ENCODE peak calls at places on chromosomes 6 and 20, in seven cellular contexts. U is H9; O is tibial artery; X is brain microvascular endothelial cell; I is CD8-positive, alpha-beta T cell; G is thoracic aorta; D is fibroblast of lung. V is an unnamed sample. For H3K27me3, the result is how much of the 10 kb centered on the place peaks cover.

GRCh38 chr6:79215233-79215824 is 19.2 kb downstream of the HMGN3 start:
- DNase-seq in I (no peak), O (no peak), D (peak), X (peak), U (no peak), G (no peak), V (peak)

GRCh38 chr6:170286246-170286933 is 4.5 kb downstream of the DLL1 start:
- DNase-seq in U (no peak), D (no peak), I (no peak), X (no peak), O (no peak), G (no peak), V (no peak)

GRCh38 chr6:64074981-64075380 is 439.4 kb downstream of the PHF3 start:
- DNase-seq in X (no peak), G (no peak), O (no peak), U (no peak), D (peak), I (no peak), V (no peak)

GRCh38 chr20:47243906-47244305 is 112.6 kb downstream of the ZMYND8 start:
- DNase-seq in G (no peak), X (no peak), O (no peak), U (no peak), I (no peak), D (no peak), V (no peak)

GRCh38 chr6:39785281-39785680 is 6.9 kb upstream of the DAAM2 start:
- DNase-seq in O (no peak), U (no peak), D (no peak), I (no peak), G (no peak), X (no peak), V (no peak)

GRCh38 chr6:26454641-26455040 is 3.1 kb upstream of the BTN2A1 start:
- DNase-seq in O (no peak), D (peak), U (no peak), G (no peak), X (no peak), I (no peak), V (no peak)

GRCh38 chr6:121823437-121823851 is 388.0 kb downstream of the GJA1 start:
- DNase-seq in X (peak), O (no peak), I (no peak), G (no peak), U (peak), D (peak), V (peak)

GRCh38 chr6:160801418-160801817 is 99.4 kb downstream of the PLG start:
- DNase-seq in I (no peak), X (no peak), G (no peak), U (no peak), D (no peak), O (no peak), V (no peak)

GRCh38 chr20:53642196-53643030 is 48.8 kb upstream of the ZNF217 start:
- DNase-seq in D (no peak), U (no peak), I (peak), X (peak), G (no peak), O (no peak), V (peak)

GRCh38 chr6:90216081-90216977 is 80.3 kb downstream of the BACH2 start:
- DNase-seq in X (no peak), U (peak), O (peak), D (peak), I (peak), G (no peak), V (peak)

GRCh38 chr6:132830236-132830799 is 15.9 kb downstream of the RPS12 start:
- DNase-seq in X (no peak), U (no peak), I (no peak), D (peak), O (no peak), G (no peak), V (peak)

GRCh38 chr6:125886914-125887313 is 69.7 kb upstream of the HINT3 start:
- DNase-seq in X (no peak), U (no peak), O (no peak), I (no peak), D (no peak), G (no peak), V (no peak)

GRCh38 chr20:61589055-61589385 is 337.0 kb downstream of the CDH4 start:
- DNase-seq in X (no peak), U (no peak), I (no peak), G (no peak), O (no peak), D (peak), V (no peak)

GRCh38 chr6:85168146-85168545 is 281.7 kb upstream of the NT5E start:
- DNase-seq in U (no peak), O (no peak), D (no peak), X (no peak), I (no peak), G (no peak), V (peak)

GRCh38 chr6:144320746-144321145 is 35.6 kb downstream of the UTRN start:
- DNase-seq in I (no peak), O (no peak), X (no peak), U (no peak), D (no peak), G (no peak), V (no peak)

GRCh38 chr20:36035720-36036119 is 67.3 kb downstream of the CNBD2 start:
- DNase-seq in D (no peak), G (no peak), X (no peak), O (no peak), U (no peak), I (no peak), V (no peak)

GRCh38 chr6:22025468-22026159 is 271.2 kb downstream of the PRL start:
- DNase-seq in O (no peak), G (no peak), D (peak), I (no peak), X (peak), U (peak), V (peak)

GRCh38 chr20:37552415-37552814 is 24.7 kb upstream of the BLCAP start:
- DNase-seq in D (no peak), O (no peak), U (no peak), I (no peak), G (no peak), X (peak), V (no peak)

GRCh38 chr20:63415418-63416108 is 54.4 kb upstream of the CHRNA4 start:
- DNase-seq in G (no peak), I (no peak), U (no peak), D (no peak), O (no peak), X (no peak), V (no peak)

GRCh38 chr20:63414720-63415417 is 53.7 kb upstream of the CHRNA4 start:
- DNase-seq in O (no peak), D (no peak), I (no peak), G (no peak), U (no peak), X (no peak), V (no peak)

GRCh38 chr20:63417213-63418120 is 55.0 kb downstream of the KCNQ2 start:
- DNase-seq in O (no peak), X (no peak), D (no peak), G (no peak), U (no peak), I (no peak), V (no peak)

GRCh38 chr20:63416631-63417030 is 55.5 kb upstream of the CHRNA4 start:
- DNase-seq in O (no peak), D (no peak), X (no peak), G (no peak), I (no peak), U (no peak), V (no peak)

GRCh38 chr20:63416109-63416430 is 54.9 kb upstream of the CHRNA4 start:
- DNase-seq in O (no peak), D (no peak), X (no peak), U (no peak), I (no peak), G (no peak), V (no peak)
- H3K27me3 ChIP-seq in O (under half), D (under half), X (under half), U (under half), I (under half), G (under half), V (under half)

GRCh38 chr20:44033873-44034272 is 119.2 kb downstream of the TOX2 start:
- DNase-seq in I (no peak), X (no peak), O (no peak), U (no peak), G (no peak), D (no peak), V (no peak)
- H3K27ac ChIP-seq in I (no peak), X (no peak), O (no peak), U (no peak), G (no peak), D (no peak), V (no peak)

GRCh38 chr6:104958178-104958520 is 1.2 kb downstream of the LIN28B start:
- DNase-seq in D (no peak), I (no peak), X (no peak), O (no peak), U (no peak), G (no peak), V (no peak)

GRCh38 chr6:104958720-104959452 is 2.0 kb downstream of the LIN28B start:
- DNase-seq in G (no peak), D (no peak), X (no peak), O (no peak), I (no peak), U (no peak), V (peak)

GRCh38 chr6:104956663-104957294 is at the start of gene LIN28B:
- DNase-seq in U (no peak), O (no peak), I (no peak), X (no peak), G (no peak), D (no peak), V (no peak)

GRCh38 chr6:104955927-104956662 is 812 bp upstream of the LIN28B start:
- DNase-seq in I (no peak), X (no peak), O (no peak), G (no peak), D (no peak), U (peak), V (peak)

GRCh38 chr6:104957301-104958177 is 632 bp downstream of the LIN28B start:
- DNase-seq in O (no peak), G (no peak), D (no peak), I (no peak), U (peak), X (no peak), V (peak)
- H3K27me3 ChIP-seq in O (under half), G (under half), D (under half), I (under half), U (under half), X (half or more), V (under half)

DNA sequence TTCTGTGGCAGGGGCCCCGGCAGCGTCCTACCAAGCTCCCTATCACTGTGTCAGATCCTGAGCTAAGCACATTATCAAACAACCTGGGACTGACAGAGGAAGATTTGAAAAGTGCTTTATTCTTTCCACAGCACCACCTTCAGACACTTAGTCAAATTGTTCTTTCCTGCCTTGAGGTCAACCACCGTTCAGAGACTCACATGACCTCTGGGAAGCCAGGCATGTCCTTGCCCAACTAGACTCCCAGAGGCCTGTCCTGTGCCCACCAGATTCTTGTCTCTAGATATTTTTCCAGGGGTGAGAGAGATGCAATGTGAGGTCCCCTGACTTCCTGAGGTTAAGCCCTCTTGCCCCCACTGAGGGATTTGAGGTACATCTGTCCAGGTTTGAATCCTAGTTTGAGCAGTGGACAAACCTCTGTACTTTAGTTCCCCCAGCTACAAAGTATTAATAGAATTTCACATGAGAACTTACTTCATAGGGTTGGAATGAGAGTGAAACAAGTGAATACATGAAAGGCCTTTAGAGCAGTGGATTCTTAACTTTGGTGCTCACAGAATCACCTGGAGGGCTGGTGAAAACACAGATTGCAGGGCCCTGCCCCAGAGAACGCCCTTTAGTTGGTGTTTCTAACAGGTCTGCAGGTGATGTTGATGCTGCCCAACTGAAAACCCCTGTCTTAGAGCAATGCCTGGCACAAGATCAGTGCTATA is 179.8 kb downstream of the CLIC5 start:
- DNase-seq in U (no peak), O (no peak), D (no peak), G (no peak), I (no peak), X (no peak), V (no peak)
- H3K27ac ChIP-seq in U (no peak), O (no peak), D (no peak), G (no peak), I (no peak), X (no peak), V (no peak)

DNA sequence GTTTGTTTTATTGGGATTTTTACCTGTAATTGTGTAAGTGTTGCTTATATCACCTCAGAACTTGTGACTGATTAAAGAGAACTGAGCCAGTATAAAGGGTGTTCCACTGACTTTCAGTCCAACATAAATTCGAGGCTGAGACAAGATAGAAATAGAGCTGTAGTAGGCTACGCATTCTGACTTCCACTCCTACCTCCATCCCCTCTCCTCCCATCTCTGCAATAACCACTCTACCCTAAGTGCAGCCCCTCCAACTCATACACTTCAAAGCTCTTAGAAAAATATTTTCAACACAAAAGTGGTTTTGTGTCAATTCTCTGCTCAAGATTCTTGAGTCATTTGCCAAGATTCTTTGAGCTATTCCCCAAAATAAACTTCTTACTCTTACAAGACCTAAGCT is 48.7 kb downstream of the FILIP1 start:
- DNase-seq in D (no peak), I (no peak), G (no peak), U (no peak), O (no peak), X (no peak), V (no peak)
- H3K27me3 ChIP-seq in D (under half), I (under half), G (under half), U (under half), O (under half), X (under half), V (under half)

GRCh38 chr6:108651781-108652227 is 91.1 kb downstream of the FOXO3 start:
- DNase-seq in G (peak), I (no peak), X (peak), D (peak), O (peak), U (no peak), V (no peak)
- H3K27ac ChIP-seq in G (peak), I (no peak), X (peak), D (peak), O (peak), U (no peak), V (no peak)

GRCh38 chr20:60362531-60362930 is 404.3 kb downstream of the CDH26 start:
- DNase-seq in O (no peak), I (no peak), G (no peak), D (peak), X (peak), U (no peak), V (no peak)
- H3K27me3 ChIP-seq in O (under half), I (under half), G (under half), D (under half), X (under half), U (under half), V (under half)

GRCh38 chr6:134056046-134056445 is 3.6 kb upstream of the SLC2A12 start:
- DNase-seq in G (no peak), D (peak), O (no peak), X (no peak), U (no peak), I (no peak), V (no peak)

GRCh38 chr6:134060491-134061106 is 8.2 kb upstream of the SLC2A12 start:
- DNase-seq in D (peak), U (peak), G (no peak), X (peak), I (no peak), O (no peak), V (peak)

GRCh38 chr6:134057478-134057877 is 5.1 kb upstream of the SLC2A12 start:
- DNase-seq in I (no peak), X (no peak), D (no peak), U (no peak), G (no peak), O (no peak), V (no peak)

GRCh38 chr6:134061440-134061839 is 9.0 kb upstream of the SLC2A12 start:
- DNase-seq in U (no peak), D (no peak), X (no peak), O (no peak), I (no peak), G (no peak), V (no peak)

GRCh38 chr6:134058622-134059366 is 6.4 kb upstream of the SLC2A12 start:
- DNase-seq in U (no peak), O (no peak), X (no peak), I (no peak), G (no peak), D (no peak), V (no peak)
- H3K27ac ChIP-seq in U (no peak), O (peak), X (no peak), I (no peak), G (peak), D (no peak), V (no peak)

GRCh38 chr6:117263353-117263927 is 1.9 kb upstream of the VGLL2 start:
- DNase-seq in G (no peak), U (no peak), O (no peak), D (no peak), X (no peak), I (no peak), V (no peak)
- H3K27me3 ChIP-seq in G (under half), U (under half), O (under half), D (half or more), X (half or more), I (under half), V (half or more)